ENCODE peak calls at places on chromosome 1, in seven cellular contexts. T is GM19239; S is kidney glomerular epithelial cell; L is endothelial cell; J is stimulated activated CD4-positive, alpha-beta T cell treated with anti-CD3 and anti-CD28 coated beads, Interleukin-4, amount 100 ng/mL, for 48 hours; M is AG04449; Z is ascending aorta. C is an unnamed sample.

GRCh38 chr1:227885648-227886502 is 61.9 kb downstream of the WNT9A start:
- DNase-seq in Z (no peak), S (peak), M (no peak), L (no peak), J (no peak), T (peak), C (peak)

GRCh38 chr1:161305872-161306519 is 3.8 kb downstream of the MPZ start:
- DNase-seq in Z (peak), T (peak), L (peak), S (peak), J (peak), M (no peak), C (peak)

GRCh38 chr1:176341656-176342055 is 121.3 kb upstream of the PAPPA2 start:
- DNase-seq in S (no peak), M (no peak), Z (no peak), J (no peak), T (no peak), L (no peak), C (no peak)

GRCh38 chr1:170156594-170156993 is 10.8 kb downstream of the NTMT2 start:
- DNase-seq in S (no peak), Z (no peak), T (no peak), M (no peak), L (no peak), J (no peak), C (no peak)

GRCh38 chr1:42336978-42337377 is 1.9 kb upstream of the FOXJ3 start:
- DNase-seq in M (no peak), Z (no peak), S (no peak), T (no peak), L (no peak), J (no peak), C (no peak)

GRCh38 chr1:213123532-213123931 is 72.5 kb downstream of the RPS6KC1 start:
- DNase-seq in T (no peak), L (no peak), M (no peak), J (no peak), Z (no peak), S (peak), C (peak)

GRCh38 chr1:24914226-24915069 is 15.6 kb downstream of the RUNX3 start:
- DNase-seq in L (no peak), Z (no peak), M (no peak), J (no peak), S (peak), T (no peak), C (no peak)

GRCh38 chr1:159120317-159120716 is 43.8 kb upstream of the AIM2 start:
- DNase-seq in L (no peak), M (no peak), T (no peak), Z (no peak), J (no peak), S (no peak), C (no peak)